ENCODE peak calls at places on chromosome 9, in eight cellular contexts. X, I, A, L, E, R, U and H are unnamed samples. For H3K27me3, the result is how much of the 10 kb centered on the place peaks cover.

GRCh38 chr9:4515958-4516375 is 25.7 kb downstream of the SLC1A1 start:
- DNase-seq in X (peak), I (no peak), A (no peak), L (no peak), E (no peak), R (no peak), U (no peak), H (no peak)

GRCh38 chr9:18330736-18331335 is 143.1 kb upstream of the ADAMTSL1 start:
- DNase-seq in X (no peak), I (no peak), A (no peak), L (no peak), E (no peak), R (no peak), U (no peak), H (no peak)

GRCh38 chr9:34628656-34629491 is at the start of gene ARID3C:
- DNase-seq in X (no peak), I (no peak), A (no peak), L (peak), E (peak), R (no peak), U (no peak), H (no peak)

GRCh38 chr9:70340572-70340971 is 73.9 kb downstream of the KLF9 start:
- DNase-seq in X (no peak), I (no peak), A (no peak), L (no peak), E (no peak), R (no peak), U (no peak), H (no peak)

GRCh38 chr9:128902351-128903078 is 18.3 kb upstream of the PHYHD1 start:
- DNase-seq in X (no peak), I (peak), A (peak), L (peak), E (no peak), R (no peak), U (no peak), H (no peak)

GRCh38 chr9:118170032-118170955 is 466.1 kb downstream of the TLR4 start:
- DNase-seq in X (no peak), I (peak), A (no peak), L (peak), E (no peak), R (no peak), U (no peak), H (peak)

GRCh38 chr9:109098221-109098959 is 21.4 kb downstream of the TMEM245 start:
- DNase-seq in X (no peak), I (no peak), A (no peak), L (no peak), E (no peak), R (no peak), U (no peak), H (no peak)

GRCh38 chr9:100511205-100511604 is 38.3 kb downstream of the TMEFF1 start:
- DNase-seq in X (no peak), I (no peak), A (no peak), L (no peak), E (no peak), R (no peak), U (no peak), H (no peak)

GRCh38 chr9:35675204-35675603 is 1.5 kb downstream of the CA9 start:
- DNase-seq in X (no peak), I (no peak), A (no peak), L (no peak), E (no peak), R (no peak), U (no peak), H (no peak)

GRCh38 chr9:96596601-96597111 is 23.0 kb downstream of the CDC14B start:
- DNase-seq in X (no peak), I (no peak), A (no peak), L (no peak), E (no peak), R (no peak), U (no peak), H (no peak)

GRCh38 chr9:133657120-133657661 is 21.0 kb downstream of the DBH start:
- DNase-seq in X (no peak), I (no peak), A (no peak), L (no peak), E (no peak), R (no peak), U (no peak), H (no peak)

GRCh38 chr9:117415584-117415937 is 704 bp upstream of the ASTN2 start:
- DNase-seq in X (no peak), I (no peak), A (no peak), L (no peak), E (no peak), R (no peak), U (no peak), H (no peak)

GRCh38 chr9:3963266-3964019 is 336.4 kb downstream of the GLIS3 start:
- DNase-seq in X (peak), I (peak), A (no peak), L (no peak), E (no peak), R (peak), U (peak), H (no peak)

GRCh38 chr9:128065907-128066712 is 1.0 kb downstream of the NAIF1 start:
- DNase-seq in X (peak), I (no peak), A (no peak), L (no peak), E (peak), R (no peak), U (no peak), H (no peak)

GRCh38 chr9:92385474-92385873 is 18.9 kb downstream of the OGN start:
- DNase-seq in X (no peak), I (no peak), A (no peak), L (no peak), E (no peak), R (no peak), U (no peak), H (no peak)

GRCh38 chr9:1916676-1917075 is 98.5 kb upstream of the SMARCA2 start:
- DNase-seq in X (no peak), I (no peak), A (no peak), L (no peak), E (no peak), R (no peak), U (no peak), H (no peak)

GRCh38 chr9:90881648-90882047 is 80.0 kb downstream of the SYK start:
- DNase-seq in X (no peak), I (no peak), A (no peak), L (peak), E (no peak), R (no peak), U (no peak), H (no peak)

GRCh38 chr9:72703574-72703973 is 182.2 kb downstream of the TMC1 start:
- DNase-seq in X (no peak), I (no peak), A (no peak), L (no peak), E (no peak), R (no peak), U (no peak), H (peak)

GRCh38 chr9:109791003-109791677 is 11.1 kb downstream of the PALM2AKAP2 start:
- DNase-seq in X (no peak), I (no peak), A (no peak), L (no peak), E (no peak), R (no peak), U (no peak), H (no peak)

GRCh38 chr9:33737811-33738606 is 57.4 kb upstream of the PRSS3 start:
- DNase-seq in X (no peak), I (peak), A (peak), L (peak), E (no peak), R (no peak), U (no peak), H (no peak)

GRCh38 chr9:98899399-98900056 is 44.2 kb upstream of the COL15A1 start:
- DNase-seq in X (no peak), I (no peak), A (no peak), L (peak), E (no peak), R (no peak), U (no peak), H (no peak)

GRCh38 chr9:133855802-133856592 is 117.8 kb upstream of the SARDH start:
- DNase-seq in X (peak), I (peak), A (peak), L (peak), E (no peak), R (peak), U (peak), H (no peak)

GRCh38 chr9:131739988-131740648 is at the start of gene RAPGEF1:
- DNase-seq in X (peak), I (peak), A (peak), L (peak), E (peak), R (peak), U (no peak), H (peak)

GRCh38 chr9:90799271-90799860 is 2.3 kb upstream of the SYK start:
- DNase-seq in X (no peak), I (no peak), A (no peak), L (no peak), E (no peak), R (no peak), U (no peak), H (no peak)

GRCh38 chr9:104841601-104842106 is 77.7 kb downstream of the NIPSNAP3B start:
- DNase-seq in X (no peak), I (no peak), A (peak), L (no peak), E (no peak), R (no peak), U (no peak), H (no peak)

GRCh38 chr9:76667521-76667957 is 96.7 kb upstream of the PCA3 start:
- DNase-seq in X (no peak), I (no peak), A (no peak), L (no peak), E (no peak), R (no peak), U (no peak), H (no peak)

GRCh38 chr9:75239176-75239575 is 150.9 kb downstream of the OSTF1 start:
- DNase-seq in X (no peak), I (no peak), A (peak), L (no peak), E (no peak), R (no peak), U (no peak), H (no peak)

GRCh38 chr9:21682981-21683380 is 119.5 kb upstream of the MTAP start:
- DNase-seq in X (no peak), I (no peak), A (no peak), L (no peak), E (no peak), R (no peak), U (no peak), H (no peak)

GRCh38 chr9:116661037-116661954 is 25.8 kb upstream of the TRIM32 start:
- DNase-seq in X (no peak), I (peak), A (no peak), L (no peak), E (no peak), R (peak), U (no peak), H (no peak)

GRCh38 chr9:20292002-20292401 is 330.3 kb downstream of the MLLT3 start:
- DNase-seq in X (no peak), I (no peak), A (no peak), L (no peak), E (no peak), R (no peak), U (no peak), H (no peak)

GRCh38 chr9:84711936-84712335 is 42.4 kb downstream of the NTRK2 start:
- DNase-seq in X (no peak), I (no peak), A (no peak), L (peak), E (no peak), R (no peak), U (peak), H (no peak)

DNA sequence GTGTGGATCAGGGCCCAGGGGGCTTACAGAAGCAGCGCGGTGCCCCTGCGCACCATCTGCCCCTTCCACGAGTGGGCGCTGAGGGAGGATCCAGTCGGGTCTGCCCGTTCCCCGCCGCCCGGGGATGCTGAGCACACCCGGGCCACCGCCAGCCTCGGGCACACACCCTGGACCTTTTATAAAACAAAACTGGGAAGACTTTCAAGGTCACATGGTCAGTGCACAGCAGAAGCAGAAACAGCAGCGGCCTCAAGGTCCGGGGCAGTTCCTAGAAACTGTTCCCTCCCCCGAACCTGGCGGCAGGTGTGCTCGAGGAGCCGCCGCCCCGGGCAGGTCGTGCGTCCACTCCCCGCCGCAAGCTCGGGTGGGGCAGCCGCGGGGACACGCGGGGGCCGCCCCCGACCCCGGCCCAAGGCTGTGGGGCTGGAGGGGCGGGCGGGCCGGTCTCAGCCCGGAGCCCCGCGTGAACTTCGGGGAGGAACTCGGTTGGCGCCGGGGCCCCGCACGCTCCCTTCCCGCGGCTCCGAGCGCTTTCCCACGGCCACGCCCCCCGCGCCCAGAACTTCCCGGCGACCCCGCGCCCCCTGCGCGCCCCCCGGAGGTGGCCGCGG is 619 bp upstream of the PPP1R26 start:
- DNase-seq in X (peak), I (peak), A (peak), L (peak), E (peak), R (no peak), U (peak), H (peak)
- TF ChIP-seq CTCF in X (no peak), I (no peak), A (no peak), L (no peak), E (no peak), R (no peak), U (no peak), H (no peak)

GRCh38 chr9:6944093-6944551 is 186.3 kb downstream of the KDM4C start:
- DNase-seq in X (no peak), I (no peak), A (no peak), L (no peak), E (no peak), R (no peak), U (no peak), H (no peak)

GRCh38 chr9:6944896-6945295 is 187.1 kb downstream of the KDM4C start:
- DNase-seq in X (no peak), I (no peak), A (no peak), L (no peak), E (no peak), R (no peak), U (no peak), H (no peak)

GRCh38 chr9:6941527-6941926 is 183.8 kb downstream of the KDM4C start:
- DNase-seq in X (no peak), I (no peak), A (no peak), L (no peak), E (no peak), R (no peak), U (no peak), H (no peak)

GRCh38 chr9:6942406-6942805 is 184.6 kb downstream of the KDM4C start:
- DNase-seq in X (no peak), I (no peak), A (no peak), L (no peak), E (no peak), R (no peak), U (no peak), H (no peak)

GRCh38 chr9:6943293-6943692 is 185.5 kb downstream of the KDM4C start:
- DNase-seq in X (no peak), I (no peak), A (no peak), L (no peak), E (no peak), R (no peak), U (no peak), H (no peak)
- H3K27me3 ChIP-seq in X (under half), I (under half), A (under half), L (under half), E (under half), R (under half), U (under half), H (under half)

GRCh38 chr9:111659706-111660105 is 1.7 kb upstream of the GNG10 start:
- DNase-seq in X (no peak), I (no peak), A (no peak), L (no peak), E (no peak), R (no peak), U (no peak), H (no peak)

GRCh38 chr9:111662851-111663823 is 1.7 kb downstream of the GNG10 start:
- DNase-seq in X (no peak), I (no peak), A (no peak), L (no peak), E (no peak), R (no peak), U (no peak), H (no peak)

GRCh38 chr9:111661802-111662491 is 542 bp downstream of the GNG10 start:
- DNase-seq in X (peak), I (peak), A (peak), L (peak), E (peak), R (peak), U (no peak), H (peak)

GRCh38 chr9:111658943-111659342 is 2.5 kb upstream of the GNG10 start:
- DNase-seq in X (no peak), I (no peak), A (no peak), L (peak), E (no peak), R (no peak), U (no peak), H (no peak)

DNA sequence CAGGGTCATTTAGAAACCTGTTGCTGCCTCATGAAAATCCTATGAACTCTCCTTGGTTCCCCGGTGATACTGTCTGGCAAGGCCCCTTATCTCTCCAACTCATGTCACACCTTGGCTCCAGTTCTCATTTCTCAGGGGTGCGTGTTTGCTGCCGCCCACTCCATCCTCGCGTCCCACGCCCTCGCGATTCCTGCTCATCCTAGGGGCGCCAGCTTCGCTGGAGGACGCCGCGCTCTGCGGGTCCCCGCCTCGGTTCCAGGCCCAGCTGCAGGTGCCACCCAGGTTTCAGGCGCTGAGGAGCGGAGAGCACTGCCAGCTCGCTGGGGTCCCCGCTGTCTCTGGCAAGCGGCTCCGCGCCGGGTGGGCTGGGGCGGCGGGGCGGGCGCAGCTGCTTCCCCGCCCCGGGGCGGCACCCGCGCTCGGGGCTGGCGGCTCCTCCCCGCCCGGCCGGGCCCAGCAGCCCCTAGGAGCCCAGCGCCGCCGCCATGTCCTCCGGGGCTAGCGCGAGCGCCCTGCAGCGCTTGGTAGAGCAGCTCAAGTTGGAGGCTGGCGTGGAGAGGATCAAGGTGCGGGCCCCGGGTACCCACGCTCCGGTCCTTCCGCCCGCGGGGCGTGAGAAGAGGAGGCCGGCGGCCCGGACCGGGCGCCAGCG is at the start of gene GNG10:
- DNase-seq in X (peak), I (peak), A (peak), L (peak), E (peak), R (peak), U (no peak), H (peak)
- TF ChIP-seq CTCF in X (no peak), I (no peak), A (no peak), L (no peak), E (no peak), R (no peak), U (no peak), H (no peak)

GRCh38 chr9:36847781-36848673 is 186.0 kb downstream of the PAX5 start:
- DNase-seq in X (no peak), I (no peak), A (no peak), L (no peak), E (no peak), R (no peak), U (no peak), H (no peak)
- H3K27me3 ChIP-seq in X (under half), I (under half), A (under half), L (under half), E (under half), R (under half), U (under half), H (under half)

DNA sequence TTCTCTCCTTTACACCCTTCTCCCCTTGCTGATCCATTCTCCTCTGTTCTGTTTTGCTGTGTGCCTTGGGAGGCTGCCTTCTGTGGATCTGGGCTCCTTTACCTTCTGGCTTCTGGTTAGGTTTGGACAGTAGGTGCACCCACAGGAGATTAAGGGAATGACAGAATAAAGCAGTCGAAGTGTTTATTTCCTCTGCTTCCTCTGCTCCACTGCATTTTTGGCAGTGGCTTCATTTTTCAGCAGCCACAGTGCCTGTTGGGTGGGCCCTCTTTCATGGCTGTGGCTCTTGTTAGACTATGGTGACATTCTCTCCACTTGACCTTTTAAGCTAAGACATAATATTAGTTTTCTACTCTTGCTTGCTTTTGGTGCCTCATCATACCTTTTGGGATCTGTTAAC is 144.1 kb downstream of the CCDC171 start:
- DNase-seq in X (no peak), I (no peak), A (no peak), L (no peak), E (no peak), R (no peak), U (no peak), H (no peak)
- TF ChIP-seq CTCF in X (no peak), I (no peak), A (no peak), L (no peak), E (no peak), R (no peak), U (no peak), H (no peak)